ENCODE peak calls at places on chromosomes 13 and 19, in five cellular contexts. Z, W, V, H and U are unnamed samples.

GRCh38 chr13:109647046-109647445 is 139.3 kb downstream of the IRS2 start:
- DNase-seq in Z (no peak), W (no peak), V (no peak), H (peak; percentile 93), U (peak; percentile 31)

GRCh38 chr13:40247845-40248244 is 418.6 kb downstream of the FOXO1 start:
- DNase-seq in Z (no peak), W (no peak), V (no peak), H (peak; percentile 55), U (no peak)

GRCh38 chr19:1651548-1652394 is 644 bp downstream of the TCF3 start:
- DNase-seq in Z (peak; percentile 84), W (peak; percentile 76), V (peak; percentile 41), H (peak; percentile 44), U (no peak)

GRCh38 chr13:111323950-111324651 is 3.7 kb downstream of the TEX29 start:
- DNase-seq in Z (no peak), W (no peak), V (no peak), H (no peak), U (no peak)

GRCh38 chr13:24165746-24166145 is 5.2 kb downstream of the SPATA13 start:
- DNase-seq in Z (no peak), W (no peak), V (no peak), H (peak; percentile 22), U (peak; percentile 38)

GRCh38 chr19:40641306-40641705 is 40.1 kb downstream of the LTBP4 start:
- DNase-seq in Z (peak; percentile 62), W (no peak), V (peak; percentile 61), H (no peak), U (no peak)

GRCh38 chr13:58960909-58961308 is 1202.8 kb downstream of the DIAPH3 start:
- DNase-seq in Z (no peak), W (no peak), V (no peak), H (no peak), U (peak; percentile 3)

GRCh38 chr13:93235258-93236015 is 8.8 kb downstream of the GPC6 start:
- DNase-seq in Z (no peak), W (no peak), V (no peak), H (peak; percentile 34), U (no peak)

GRCh38 chr19:34366670-34367423 is 1.9 kb downstream of the GPI start:
- DNase-seq in Z (no peak), W (no peak), V (no peak), H (peak; percentile 46), U (peak; percentile 48)

GRCh38 chr19:9952276-9952675 is 16.0 kb upstream of the OLFM2 start:
- DNase-seq in Z (no peak), W (no peak), V (no peak), H (no peak), U (no peak)

GRCh38 chr19:31555634-31556215 is 206.5 kb upstream of the TSHZ3 start:
- DNase-seq in Z (no peak), W (no peak), V (no peak), H (no peak), U (no peak)

GRCh38 chr19:7924651-7925170 is 1.2 kb downstream of the CTXN1 start:
- DNase-seq in Z (peak; percentile 77), W (no peak), V (no peak), H (no peak), U (no peak)

GRCh38 chr19:7926727-7927604 is 1.0 kb upstream of the CTXN1 start:
- DNase-seq in Z (peak; percentile 80), W (no peak), V (no peak), H (no peak), U (no peak)

GRCh38 chr19:7927605-7928333 is 1.8 kb upstream of the CTXN1 start:
- DNase-seq in Z (peak; percentile 64), W (no peak), V (no peak), H (no peak), U (no peak)

GRCh38 chr19:7925171-7925837 is 631 bp downstream of the CTXN1 start:
- DNase-seq in Z (peak; percentile 90), W (peak; percentile 81), V (peak; percentile 50), H (peak; percentile 64), U (no peak)

DNA sequence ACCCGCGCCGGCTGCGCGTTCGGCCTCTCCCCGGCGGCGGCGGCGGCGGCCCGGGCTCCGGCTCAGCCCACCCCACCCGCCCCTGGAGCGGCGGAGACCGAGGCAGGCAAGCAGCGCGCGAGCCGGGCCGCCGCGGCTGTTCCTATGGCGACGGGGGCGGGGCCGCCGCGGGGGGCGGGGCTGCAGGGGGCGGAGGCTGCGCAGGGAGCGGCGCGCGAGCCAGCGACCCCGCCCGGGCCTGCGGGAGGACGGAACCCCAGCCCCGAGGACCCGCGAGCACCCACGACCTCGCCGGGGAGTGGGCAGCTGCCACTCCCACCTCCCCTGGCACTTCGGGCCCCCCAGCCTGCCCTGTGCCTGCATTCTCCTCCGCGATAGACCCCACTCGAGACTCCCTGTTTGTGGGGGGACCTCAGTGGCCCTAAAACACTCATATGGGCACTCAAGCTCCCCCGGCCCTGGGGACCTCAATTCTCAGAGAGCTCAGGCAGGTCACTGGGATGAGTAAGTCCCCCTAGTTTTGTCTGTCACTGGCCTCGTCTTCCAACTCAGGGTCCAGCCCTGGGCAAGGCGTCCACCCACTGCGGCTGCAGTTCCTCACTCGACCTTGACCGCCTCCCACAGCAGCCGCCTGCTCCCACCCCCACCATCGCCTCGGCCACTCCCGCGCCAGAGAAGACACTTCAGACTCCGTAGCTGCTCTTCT is at the start of gene CTXN1:
- DNase-seq in Z (peak; percentile 94), W (peak; percentile 49), V (peak; percentile 71), H (peak; percentile 62), U (no peak)
- H3K4me3 ChIP-seq in Z (peak within 1 kb of the TSS; percentile 42), W (peak within 1 kb of the TSS; percentile 30), V (peak within 1 kb of the TSS; percentile 65), H (no peak within 1 kb of the TSS), U (peak within 1 kb of the TSS; percentile 55)

GRCh38 chr13:112968380-112968909 is 569 bp upstream of the MCF2L start:
- DNase-seq in Z (peak; percentile 84), W (no peak), V (peak; percentile 55), H (no peak), U (no peak)
- H3K4me3 ChIP-seq in Z (peak overlapping the region; percentile 49), W (peak overlapping the region; percentile 31), V (peak overlapping the region; percentile 73), H (no peak overlapping the region), U (peak overlapping the region; percentile 27)

GRCh38 chr19:55376381-55376933 is at the start of gene TMEM190:
- DNase-seq in Z (peak; percentile 68), W (no peak), V (no peak), H (no peak), U (no peak)
- H3K4me3 ChIP-seq in Z (no peak within 1 kb of the TSS), W (no peak within 1 kb of the TSS), V (no peak within 1 kb of the TSS), H (no peak within 1 kb of the TSS), U (no peak within 1 kb of the TSS)

GRCh38 chr13:77832339-77833100 is 86.1 kb downstream of the EDNRB start:
- DNase-seq in Z (no peak), W (no peak), V (no peak), H (no peak), U (peak; percentile 30)
- H3K4me3 ChIP-seq in Z (no peak overlapping the region), W (no peak overlapping the region), V (no peak overlapping the region), H (no peak overlapping the region), U (no peak overlapping the region)

DNA sequence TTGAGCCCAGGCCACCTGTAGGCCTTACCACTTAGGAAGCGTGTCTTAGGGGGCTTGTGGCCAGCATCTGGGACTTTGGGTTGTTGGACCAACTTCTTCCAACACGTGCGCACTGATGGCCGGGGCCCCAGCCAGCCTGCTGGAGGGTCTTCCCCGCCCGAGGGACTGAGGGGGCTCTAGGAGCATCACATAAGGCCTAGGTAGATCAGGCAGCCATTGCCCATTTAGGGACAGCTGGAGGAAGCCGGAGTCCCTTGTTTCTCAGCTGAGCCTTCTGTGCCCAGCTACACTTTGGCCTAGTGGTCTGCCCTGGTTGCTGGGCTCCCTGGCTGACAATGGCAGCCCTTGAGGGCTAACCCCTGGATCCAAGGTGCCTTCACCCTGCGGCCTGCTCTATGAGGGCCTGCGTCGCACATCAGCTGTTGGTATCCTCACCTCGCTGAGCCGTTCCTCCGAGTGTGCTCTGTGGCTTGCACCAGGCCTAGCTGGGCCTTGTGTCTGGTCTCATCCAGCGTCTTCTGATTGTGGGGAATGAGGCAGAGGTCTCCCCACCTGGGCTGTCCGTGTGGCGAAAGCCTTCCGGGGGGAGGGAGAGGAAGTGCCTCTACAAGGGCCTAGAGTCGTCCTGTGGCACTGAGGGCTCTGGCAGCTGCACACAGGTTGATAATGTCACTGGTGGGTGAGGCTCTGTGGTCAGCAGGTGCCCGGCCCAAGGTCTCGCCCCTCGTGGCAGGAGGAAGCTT is 1.3 kb downstream of the RAB11B start:
- DNase-seq in Z (no peak), W (no peak), V (no peak), H (no peak), U (no peak)
- H3K4me3 ChIP-seq in Z (peak overlapping the region; percentile 83), W (peak overlapping the region; percentile 9), V (peak overlapping the region; percentile 96), H (peak overlapping the region; percentile 20), U (no peak overlapping the region)

DNA sequence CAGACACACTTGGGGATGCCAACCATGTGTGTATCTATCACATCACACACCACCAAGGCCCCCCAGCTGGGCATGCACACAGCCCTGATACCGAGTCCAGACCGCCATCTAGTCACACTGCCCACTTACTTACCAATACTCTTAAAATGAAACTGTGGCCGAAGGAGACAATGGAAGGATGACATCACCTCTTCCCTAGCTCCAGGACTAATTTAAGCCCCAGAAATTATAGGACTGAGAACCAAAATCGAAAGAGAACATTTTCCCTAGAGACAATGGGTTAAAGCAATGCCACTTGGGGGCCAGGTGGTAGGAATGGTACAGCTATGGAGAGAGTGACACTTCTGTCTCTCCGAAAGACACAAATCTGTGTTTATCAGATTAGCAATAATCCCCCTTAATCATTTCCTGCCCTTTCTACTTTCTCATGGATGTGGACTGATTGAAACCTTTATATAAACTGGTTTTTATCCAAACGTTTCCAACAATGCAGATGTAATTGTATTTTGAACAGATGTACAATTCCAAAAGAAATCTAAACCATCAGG is 663 bp upstream of the GGACT start:
- DNase-seq in Z (no peak), W (no peak), V (no peak), H (no peak), U (no peak)
- H3K4me3 ChIP-seq in Z (peak overlapping the region; percentile 57), W (no peak overlapping the region), V (peak overlapping the region; percentile 74), H (no peak overlapping the region), U (no peak overlapping the region)

GRCh38 chr13:105412171-105412570 is 1123.3 kb downstream of the EFNB2 start:
- DNase-seq in Z (no peak), W (no peak), V (no peak), H (peak; percentile 52), U (no peak)

GRCh38 chr13:105403065-105403464 is 1132.4 kb downstream of the EFNB2 start:
- DNase-seq in Z (no peak), W (no peak), V (no peak), H (no peak), U (no peak)

GRCh38 chr13:105410602-105411001 is 1124.9 kb downstream of the EFNB2 start:
- DNase-seq in Z (peak; percentile 79), W (no peak), V (peak; percentile 47), H (peak; percentile 66), U (no peak)

GRCh38 chr13:105406551-105406950 is 1128.9 kb downstream of the EFNB2 start:
- DNase-seq in Z (no peak), W (no peak), V (no peak), H (no peak), U (no peak)
- H3K4me3 ChIP-seq in Z (no peak overlapping the region), W (no peak overlapping the region), V (no peak overlapping the region), H (no peak overlapping the region), U (no peak overlapping the region)

DNA sequence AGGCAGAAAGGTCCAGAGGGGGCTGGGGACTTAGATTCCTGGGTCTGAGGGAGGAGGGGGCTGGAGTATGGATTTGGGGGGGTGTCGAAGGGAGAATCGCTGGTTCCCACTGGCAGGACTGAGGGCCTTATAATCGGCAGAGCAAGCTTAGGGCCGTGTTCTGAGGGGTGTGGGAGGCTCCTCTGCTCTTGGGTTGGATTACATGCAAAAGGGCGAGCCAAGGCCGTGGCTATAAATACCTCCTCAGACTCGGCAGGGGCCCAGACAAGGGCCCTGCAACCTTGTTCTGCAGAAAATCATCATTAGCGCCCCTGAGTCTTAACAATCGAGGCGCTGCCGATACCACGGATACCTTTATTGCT is 707 bp upstream of the MAMSTR start:
- DNase-seq in Z (no peak), W (no peak), V (peak; percentile 44), H (no peak), U (no peak)
- H3K4me3 ChIP-seq in Z (no peak overlapping the region), W (peak overlapping the region; percentile 66), V (peak overlapping the region; percentile 64), H (peak overlapping the region; percentile 74), U (peak overlapping the region; percentile 66)

GRCh38 chr13:106343831-106344230 is 191.6 kb downstream of the EFNB2 start:
- DNase-seq in Z (no peak), W (no peak), V (no peak), H (no peak), U (no peak)
- H3K4me3 ChIP-seq in Z (no peak overlapping the region), W (no peak overlapping the region), V (no peak overlapping the region), H (no peak overlapping the region), U (no peak overlapping the region)